ENCODE peak calls at places on chromosomes 12 and 14, in nine cellular contexts. One of them, this sample, is unnamed.
A peak's percentile ranks its signal among the peaks of the same experiment; 100 is the strongest.

GRCh38 chr12:66242261-66242760 is 53.3 kb downstream of the IRAK3 start:
- DNase-seq in GM06990: no peak
- DNase-seq in CD4-positive, CD25-positive, alpha-beta regulatory T cell: no peak
- DNase-seq in fibroblast of lung: no peak
- DNase-seq in lower lobe of right lung: no peak
- DNase-seq in osteoblast: no peak
- DNase-seq in psoas muscle: no peak
- DNase-seq in colonic mucosa: no peak
- DNase-seq in left ventricle myocardium inferior: no peak
- DNase-seq in this sample: no peak

GRCh38 chr12:3202734-3203446 is 125.7 kb downstream of the TSPAN9 start:
- DNase-seq in fibroblast of lung: no peak
- DNase-seq in left ventricle myocardium inferior: no peak
- DNase-seq in CD4-positive, CD25-positive, alpha-beta regulatory T cell: peak; percentile 44
- DNase-seq in GM06990: no peak
- DNase-seq in lower lobe of right lung: no peak
- DNase-seq in colonic mucosa: peak; percentile 65
- DNase-seq in osteoblast: peak; percentile 97
- DNase-seq in psoas muscle: peak; percentile 65
- DNase-seq in this sample: peak; percentile 60

GRCh38 chr12:6694701-6695100 is 5.5 kb upstream of the ZNF384 start:
- DNase-seq in osteoblast: no peak
- DNase-seq in CD4-positive, CD25-positive, alpha-beta regulatory T cell: no peak
- DNase-seq in left ventricle myocardium inferior: no peak
- DNase-seq in fibroblast of lung: no peak
- DNase-seq in psoas muscle: no peak
- DNase-seq in lower lobe of right lung: no peak
- DNase-seq in colonic mucosa: no peak
- DNase-seq in GM06990: no peak
- DNase-seq in this sample: no peak

GRCh38 chr12:53674977-53675700 is 744 bp downstream of the ATP5MC2 start:
- DNase-seq in fibroblast of lung: no peak
- DNase-seq in lower lobe of right lung: no peak
- DNase-seq in left ventricle myocardium inferior: no peak
- DNase-seq in colonic mucosa: no peak
- DNase-seq in psoas muscle: no peak
- DNase-seq in osteoblast: peak; percentile 87
- DNase-seq in CD4-positive, CD25-positive, alpha-beta regulatory T cell: no peak
- DNase-seq in GM06990: no peak
- DNase-seq in this sample: no peak

GRCh38 chr14:91388551-91388975 is 29.1 kb downstream of the CCDC88C start:
- DNase-seq in left ventricle myocardium inferior: no peak
- DNase-seq in psoas muscle: no peak
- DNase-seq in colonic mucosa: no peak
- DNase-seq in osteoblast: no peak
- DNase-seq in fibroblast of lung: no peak
- DNase-seq in GM06990: no peak
- DNase-seq in CD4-positive, CD25-positive, alpha-beta regulatory T cell: peak; percentile 90
- DNase-seq in lower lobe of right lung: no peak
- DNase-seq in this sample: no peak

GRCh38 chr12:96720363-96720705 is 186.7 kb upstream of the NEDD1 start:
- DNase-seq in GM06990: peak; percentile 42
- DNase-seq in fibroblast of lung: no peak
- DNase-seq in lower lobe of right lung: no peak
- DNase-seq in CD4-positive, CD25-positive, alpha-beta regulatory T cell: no peak
- DNase-seq in osteoblast: no peak
- DNase-seq in psoas muscle: no peak
- DNase-seq in colonic mucosa: no peak
- DNase-seq in left ventricle myocardium inferior: no peak
- DNase-seq in this sample: peak; percentile 20

GRCh38 chr12:575129-575502 is 88.1 kb downstream of the NINJ2 start:
- DNase-seq in osteoblast: peak; percentile 96
- DNase-seq in GM06990: no peak
- DNase-seq in CD4-positive, CD25-positive, alpha-beta regulatory T cell: no peak
- DNase-seq in colonic mucosa: no peak
- DNase-seq in fibroblast of lung: no peak
- DNase-seq in left ventricle myocardium inferior: no peak
- DNase-seq in psoas muscle: peak; percentile 45
- DNase-seq in lower lobe of right lung: peak; percentile 41
- DNase-seq in this sample: no peak

GRCh38 chr12:132123970-132124765 is 20.0 kb downstream of the DDX51 start:
- DNase-seq in fibroblast of lung: no peak
- DNase-seq in psoas muscle: no peak
- DNase-seq in left ventricle myocardium inferior: no peak
- DNase-seq in osteoblast: peak; percentile 22
- DNase-seq in GM06990: no peak
- DNase-seq in CD4-positive, CD25-positive, alpha-beta regulatory T cell: no peak
- DNase-seq in lower lobe of right lung: no peak
- DNase-seq in colonic mucosa: no peak
- DNase-seq in this sample: no peak

GRCh38 chr14:75277000-75277795 is 1.4 kb upstream of the FOS start:
- DNase-seq in left ventricle myocardium inferior: peak; percentile 91
- DNase-seq in colonic mucosa: peak; percentile 91
- DNase-seq in CD4-positive, CD25-positive, alpha-beta regulatory T cell: peak; percentile 28
- DNase-seq in lower lobe of right lung: peak; percentile 96
- DNase-seq in fibroblast of lung: peak; percentile 88
- DNase-seq in psoas muscle: peak; percentile 90
- DNase-seq in GM06990: peak; percentile 67
- DNase-seq in osteoblast: peak; percentile 97
- DNase-seq in this sample: peak; percentile 96

GRCh38 chr12:95057431-95057830 is 16.0 kb downstream of the NR2C1 start:
- DNase-seq in left ventricle myocardium inferior: no peak
- DNase-seq in GM06990: no peak
- DNase-seq in lower lobe of right lung: no peak
- DNase-seq in psoas muscle: no peak
- DNase-seq in colonic mucosa: no peak
- DNase-seq in fibroblast of lung: peak; percentile 52
- DNase-seq in CD4-positive, CD25-positive, alpha-beta regulatory T cell: no peak
- DNase-seq in osteoblast: no peak
- DNase-seq in this sample: no peak

GRCh38 chr14:22973217-22974032 is 8.9 kb downstream of the AJUBA start:
- DNase-seq in CD4-positive, CD25-positive, alpha-beta regulatory T cell: peak; percentile 58
- DNase-seq in GM06990: no peak
- DNase-seq in fibroblast of lung: peak; percentile 43
- DNase-seq in osteoblast: peak; percentile 90
- DNase-seq in psoas muscle: no peak
- DNase-seq in colonic mucosa: peak; percentile 70
- DNase-seq in lower lobe of right lung: no peak
- DNase-seq in left ventricle myocardium inferior: no peak
- DNase-seq in this sample: peak; percentile 74

GRCh38 chr14:100666403-100666802 is 60.3 kb upstream of the DLK1 start:
- DNase-seq in fibroblast of lung: no peak
- DNase-seq in psoas muscle: peak; percentile 6
- DNase-seq in GM06990: no peak
- DNase-seq in left ventricle myocardium inferior: no peak
- DNase-seq in osteoblast: peak; percentile 81
- DNase-seq in CD4-positive, CD25-positive, alpha-beta regulatory T cell: no peak
- DNase-seq in lower lobe of right lung: no peak
- DNase-seq in colonic mucosa: no peak
- DNase-seq in this sample: peak; percentile 14

GRCh38 chr14:90510208-90510607 is 113.4 kb downstream of the CALM1 start:
- DNase-seq in GM06990: no peak
- DNase-seq in left ventricle myocardium inferior: peak; percentile 83
- DNase-seq in osteoblast: peak; percentile 61
- DNase-seq in colonic mucosa: peak; percentile 86
- DNase-seq in fibroblast of lung: no peak
- DNase-seq in lower lobe of right lung: peak; percentile 61
- DNase-seq in psoas muscle: no peak
- DNase-seq in CD4-positive, CD25-positive, alpha-beta regulatory T cell: no peak
- DNase-seq in this sample: no peak

GRCh38 chr12:74689071-74689655 is 151.5 kb downstream of the ATXN7L3B start:
- DNase-seq in psoas muscle: no peak
- DNase-seq in CD4-positive, CD25-positive, alpha-beta regulatory T cell: peak; percentile 39
- DNase-seq in colonic mucosa: no peak
- DNase-seq in lower lobe of right lung: no peak
- DNase-seq in fibroblast of lung: peak; percentile 50
- DNase-seq in GM06990: peak; percentile 7
- DNase-seq in left ventricle myocardium inferior: no peak
- DNase-seq in osteoblast: no peak
- DNase-seq in this sample: peak; percentile 68

GRCh38 chr12:57766464-57767311 is at the start of gene CYP27B1:
- DNase-seq in CD4-positive, CD25-positive, alpha-beta regulatory T cell: no peak
- DNase-seq in osteoblast: peak; percentile 77
- DNase-seq in GM06990: no peak
- DNase-seq in lower lobe of right lung: peak; percentile 64
- DNase-seq in psoas muscle: no peak
- DNase-seq in fibroblast of lung: peak; percentile 33
- DNase-seq in left ventricle myocardium inferior: peak; percentile 30
- DNase-seq in colonic mucosa: no peak
- DNase-seq in this sample: no peak

GRCh38 chr14:92470215-92470614 is 43.4 kb upstream of the RIN3 start:
- DNase-seq in psoas muscle: no peak
- DNase-seq in colonic mucosa: no peak
- DNase-seq in lower lobe of right lung: no peak
- DNase-seq in CD4-positive, CD25-positive, alpha-beta regulatory T cell: no peak
- DNase-seq in fibroblast of lung: peak; percentile 94
- DNase-seq in GM06990: no peak
- DNase-seq in left ventricle myocardium inferior: no peak
- DNase-seq in osteoblast: no peak
- DNase-seq in this sample: no peak

GRCh38 chr14:37602605-37603453 is 7.4 kb downstream of the TTC6 start:
- DNase-seq in psoas muscle: no peak
- DNase-seq in colonic mucosa: peak; percentile 55
- DNase-seq in osteoblast: peak; percentile 54
- DNase-seq in fibroblast of lung: no peak
- DNase-seq in GM06990: no peak
- DNase-seq in lower lobe of right lung: no peak
- DNase-seq in left ventricle myocardium inferior: no peak
- DNase-seq in CD4-positive, CD25-positive, alpha-beta regulatory T cell: no peak
- DNase-seq in this sample: no peak
- H3K27me3 ChIP-seq in psoas muscle: peaks cover 83% of the 10 kb centered on the region
- H3K27me3 ChIP-seq in colonic mucosa: peaks cover 35% of the 10 kb centered on the region
- H3K27me3 ChIP-seq in osteoblast: peaks cover 71% of the 10 kb centered on the region
- H3K27me3 ChIP-seq in fibroblast of lung: peaks cover 73% of the 10 kb centered on the region
- H3K27me3 ChIP-seq in GM06990: no peaks in the 10 kb centered on the region
- H3K27me3 ChIP-seq in lower lobe of right lung: peaks cover 64% of the 10 kb centered on the region
- H3K27me3 ChIP-seq in left ventricle myocardium inferior: peaks cover 100% of the 10 kb centered on the region
- H3K27me3 ChIP-seq in CD4-positive, CD25-positive, alpha-beta regulatory T cell: peaks cover 24% of the 10 kb centered on the region
- H3K27me3 ChIP-seq in this sample: peaks cover 60% of the 10 kb centered on the region

DNA sequence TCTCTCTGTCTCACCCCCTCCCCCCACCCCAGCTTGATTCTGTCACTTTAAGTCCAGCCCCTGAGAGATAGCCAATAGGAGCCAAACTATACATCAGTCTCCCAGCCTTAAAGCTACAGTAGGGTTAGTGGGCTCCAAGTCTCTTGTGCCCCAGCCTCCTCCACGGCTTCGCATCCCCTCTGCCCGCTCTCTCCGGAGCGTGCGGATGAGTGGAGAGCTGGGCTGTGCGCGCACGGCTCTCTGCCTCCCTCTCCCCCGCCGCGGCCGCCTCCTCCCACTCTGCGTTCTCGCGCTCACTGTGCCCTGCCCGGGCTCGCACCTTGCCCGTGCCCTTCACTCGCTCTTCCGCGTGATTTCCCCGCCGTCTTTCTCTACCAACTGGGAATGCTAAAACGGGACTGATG is at the start of gene ESRRB:
- DNase-seq in left ventricle myocardium inferior: no peak
- DNase-seq in GM06990: no peak
- DNase-seq in fibroblast of lung: peak; percentile 19
- DNase-seq in lower lobe of right lung: no peak
- DNase-seq in osteoblast: no peak
- DNase-seq in CD4-positive, CD25-positive, alpha-beta regulatory T cell: no peak
- DNase-seq in colonic mucosa: no peak
- DNase-seq in psoas muscle: no peak
- DNase-seq in this sample: peak; percentile 13
- H3K27me3 ChIP-seq in left ventricle myocardium inferior: peaks cover 81% of the 10 kb centered on the region
- H3K27me3 ChIP-seq in GM06990: peaks cover 8% of the 10 kb centered on the region
- H3K27me3 ChIP-seq in fibroblast of lung: peaks cover 47% of the 10 kb centered on the region
- H3K27me3 ChIP-seq in lower lobe of right lung: peaks cover 64% of the 10 kb centered on the region
- H3K27me3 ChIP-seq in osteoblast: peaks cover 69% of the 10 kb centered on the region
- H3K27me3 ChIP-seq in CD4-positive, CD25-positive, alpha-beta regulatory T cell: peaks cover 17% of the 10 kb centered on the region
- H3K27me3 ChIP-seq in colonic mucosa: peaks cover 25% of the 10 kb centered on the region
- H3K27me3 ChIP-seq in psoas muscle: peaks cover 25% of the 10 kb centered on the region
- H3K27me3 ChIP-seq in this sample: peaks cover 83% of the 10 kb centered on the region

DNA sequence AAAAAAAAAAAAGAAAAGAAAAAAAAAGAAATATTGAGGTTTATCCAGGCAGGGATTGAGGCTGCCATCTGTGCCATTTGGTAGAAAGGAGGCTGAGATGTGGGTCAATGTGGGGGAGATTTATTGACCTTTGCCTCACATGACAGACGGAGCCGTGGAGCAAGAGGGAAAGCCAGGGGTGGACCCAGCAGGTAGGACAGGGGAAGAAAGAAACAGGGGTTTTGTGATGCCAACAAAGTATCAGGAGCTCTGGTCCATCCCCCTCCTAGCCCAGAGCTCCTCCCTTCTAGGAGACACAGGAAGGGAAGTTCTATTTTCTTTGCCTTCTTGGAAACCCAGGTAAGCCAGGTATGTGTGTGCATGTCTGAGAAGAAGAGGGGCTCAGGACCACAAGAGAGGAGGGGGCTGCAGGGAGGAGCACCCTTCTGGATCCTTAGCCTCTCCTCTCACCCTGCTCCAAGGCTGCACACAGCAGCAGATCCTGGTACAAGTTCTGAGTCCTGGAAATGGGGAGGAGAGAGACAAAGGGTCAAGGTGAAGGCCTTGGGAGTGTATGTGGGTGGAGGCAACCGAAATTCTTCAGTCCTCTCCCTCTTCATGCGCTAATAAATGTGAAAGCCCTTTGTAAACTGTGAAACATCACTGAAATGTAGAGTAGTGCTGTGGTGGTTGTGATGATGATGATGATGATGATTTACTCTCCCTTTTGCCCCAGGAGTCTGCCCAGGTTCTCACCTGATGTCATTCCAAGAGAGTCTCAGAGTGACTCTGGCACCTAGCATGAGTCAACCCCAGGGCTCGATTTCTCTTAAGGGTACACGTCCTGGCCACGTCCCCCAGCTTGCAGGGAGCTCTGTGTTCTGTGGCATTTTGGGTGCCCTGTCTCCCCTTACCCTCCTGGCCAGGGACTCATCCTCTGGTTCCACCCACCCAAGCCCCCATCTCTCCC is 26.3 kb downstream of the ZFP36L1 start:
- DNase-seq in fibroblast of lung: no peak
- DNase-seq in osteoblast: peak; percentile 39
- DNase-seq in colonic mucosa: no peak
- DNase-seq in left ventricle myocardium inferior: no peak
- DNase-seq in psoas muscle: no peak
- DNase-seq in lower lobe of right lung: no peak
- DNase-seq in CD4-positive, CD25-positive, alpha-beta regulatory T cell: no peak
- DNase-seq in GM06990: no peak
- DNase-seq in this sample: no peak
- H3K27me3 ChIP-seq in fibroblast of lung: no peaks in the 10 kb centered on the region
- H3K27me3 ChIP-seq in osteoblast: no peaks in the 10 kb centered on the region
- H3K27me3 ChIP-seq in colonic mucosa: no peaks in the 10 kb centered on the region
- H3K27me3 ChIP-seq in left ventricle myocardium inferior: no peaks in the 10 kb centered on the region
- H3K27me3 ChIP-seq in psoas muscle: no peaks in the 10 kb centered on the region
- H3K27me3 ChIP-seq in lower lobe of right lung: no peaks in the 10 kb centered on the region
- H3K27me3 ChIP-seq in CD4-positive, CD25-positive, alpha-beta regulatory T cell: no peaks in the 10 kb centered on the region
- H3K27me3 ChIP-seq in GM06990: no peaks in the 10 kb centered on the region
- H3K27me3 ChIP-seq in this sample: no peaks in the 10 kb centered on the region

DNA sequence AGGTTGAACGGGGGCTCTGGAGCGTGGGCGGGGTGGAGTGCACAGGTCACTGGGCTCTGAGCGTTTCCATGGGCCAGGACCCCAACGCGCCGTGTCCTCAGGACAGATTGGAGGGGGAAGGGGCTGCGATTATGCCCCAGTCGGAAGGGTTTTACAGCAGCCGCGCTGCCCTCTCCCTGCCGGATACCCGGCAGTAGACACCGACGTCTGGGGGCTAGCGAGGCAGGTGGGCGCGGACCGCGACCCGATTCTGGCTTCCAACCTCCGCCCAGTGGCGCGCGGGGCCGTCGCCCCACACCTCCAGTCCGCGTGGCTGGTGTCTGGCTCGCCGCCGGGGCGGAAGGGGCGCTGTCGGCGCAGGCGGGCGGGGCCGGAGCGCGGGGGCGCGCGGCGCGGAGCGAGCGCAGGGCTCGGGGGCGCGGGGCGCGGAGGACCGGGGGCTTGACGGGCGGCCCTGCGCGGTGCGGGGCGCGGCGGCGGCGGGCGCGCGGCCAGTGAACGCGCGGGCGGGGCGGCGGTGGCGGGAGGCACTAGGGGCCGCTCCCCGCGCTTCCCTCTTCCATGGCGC is 2.4 kb upstream of the KIF26A start:
- DNase-seq in GM06990: no peak
- DNase-seq in colonic mucosa: no peak
- DNase-seq in osteoblast: peak; percentile 85
- DNase-seq in fibroblast of lung: no peak
- DNase-seq in CD4-positive, CD25-positive, alpha-beta regulatory T cell: no peak
- DNase-seq in lower lobe of right lung: peak; percentile 42
- DNase-seq in left ventricle myocardium inferior: peak; percentile 17
- DNase-seq in psoas muscle: peak; percentile 7
- DNase-seq in this sample: no peak
- H3K27me3 ChIP-seq in GM06990: peaks cover 2% of the 10 kb centered on the region
- H3K27me3 ChIP-seq in colonic mucosa: peaks cover 37% of the 10 kb centered on the region
- H3K27me3 ChIP-seq in osteoblast: peaks cover 33% of the 10 kb centered on the region
- H3K27me3 ChIP-seq in fibroblast of lung: peaks cover 15% of the 10 kb centered on the region
- H3K27me3 ChIP-seq in CD4-positive, CD25-positive, alpha-beta regulatory T cell: no peaks in the 10 kb centered on the region
- H3K27me3 ChIP-seq in lower lobe of right lung: peaks cover 73% of the 10 kb centered on the region
- H3K27me3 ChIP-seq in left ventricle myocardium inferior: peaks cover 82% of the 10 kb centered on the region
- H3K27me3 ChIP-seq in psoas muscle: peaks cover 68% of the 10 kb centered on the region
- H3K27me3 ChIP-seq in this sample: peaks cover 46% of the 10 kb centered on the region

This sample was measured in hepatocyte.